ENCODE peak calls at places on chromosomes 11 and 22, in eight cellular contexts. One of them, this sample, is unnamed.

GRCh38 chr11:109858152-109858551 is 235.0 kb upstream of the ZC3H12C start:
- DNase-seq in GM13977: no peak
- DNase-seq in psoas muscle: no peak
- DNase-seq in left colon: no peak
- DNase-seq in naive thymus-derived CD8-positive, alpha-beta T cell: no peak
- DNase-seq in Calu3: no peak
- DNase-seq in activated T-helper 9 cell treated with anti-CD3 and anti-CD28 coated beads, Interleukin-2, amount 50 U/mL, for 16 hours: no peak
- DNase-seq in AG08396: no peak
- DNase-seq in this sample: no peak

GRCh38 chr11:78193806-78194205 is 5.1 kb downstream of the USP35 start:
- DNase-seq in naive thymus-derived CD8-positive, alpha-beta T cell: no peak
- DNase-seq in Calu3: no peak
- DNase-seq in AG08396: no peak
- DNase-seq in psoas muscle: no peak
- DNase-seq in left colon: no peak
- DNase-seq in GM13977: no peak
- DNase-seq in activated T-helper 9 cell treated with anti-CD3 and anti-CD28 coated beads, Interleukin-2, amount 50 U/mL, for 16 hours: no peak
- DNase-seq in this sample: no peak

GRCh38 chr11:72113170-72113808 is 794 bp upstream of the ANAPC15 start:
- DNase-seq in activated T-helper 9 cell treated with anti-CD3 and anti-CD28 coated beads, Interleukin-2, amount 50 U/mL, for 16 hours: no peak
- DNase-seq in left colon: no peak
- DNase-seq in GM13977: no peak
- DNase-seq in Calu3: no peak
- DNase-seq in AG08396: no peak
- DNase-seq in psoas muscle: no peak
- DNase-seq in naive thymus-derived CD8-positive, alpha-beta T cell: no peak
- DNase-seq in this sample: no peak

GRCh38 chr11:117011541-117011908 is 86.7 kb downstream of the SIK3 start:
- DNase-seq in psoas muscle: no peak
- DNase-seq in naive thymus-derived CD8-positive, alpha-beta T cell: no peak
- DNase-seq in activated T-helper 9 cell treated with anti-CD3 and anti-CD28 coated beads, Interleukin-2, amount 50 U/mL, for 16 hours: no peak
- DNase-seq in GM13977: no peak
- DNase-seq in Calu3: no peak
- DNase-seq in AG08396: no peak
- DNase-seq in left colon: no peak
- DNase-seq in this sample: no peak

GRCh38 chr22:23200896-23201295 is 20.6 kb downstream of the BCR start:
- DNase-seq in left colon: no peak
- DNase-seq in GM13977: no peak
- DNase-seq in activated T-helper 9 cell treated with anti-CD3 and anti-CD28 coated beads, Interleukin-2, amount 50 U/mL, for 16 hours: no peak
- DNase-seq in AG08396: no peak
- DNase-seq in Calu3: no peak
- DNase-seq in psoas muscle: no peak
- DNase-seq in naive thymus-derived CD8-positive, alpha-beta T cell: no peak
- DNase-seq in this sample: no peak

GRCh38 chr11:31803813-31804438 is 7.2 kb downstream of the PAX6 start:
- DNase-seq in left colon: no peak
- DNase-seq in GM13977: peak
- DNase-seq in psoas muscle: no peak
- DNase-seq in AG08396: no peak
- DNase-seq in naive thymus-derived CD8-positive, alpha-beta T cell: no peak
- DNase-seq in Calu3: no peak
- DNase-seq in activated T-helper 9 cell treated with anti-CD3 and anti-CD28 coated beads, Interleukin-2, amount 50 U/mL, for 16 hours: no peak
- DNase-seq in this sample: no peak

GRCh38 chr22:40441761-40442364 is 71.5 kb downstream of the SGSM3 start:
- DNase-seq in psoas muscle: no peak
- DNase-seq in GM13977: no peak
- DNase-seq in left colon: no peak
- DNase-seq in activated T-helper 9 cell treated with anti-CD3 and anti-CD28 coated beads, Interleukin-2, amount 50 U/mL, for 16 hours: no peak
- DNase-seq in naive thymus-derived CD8-positive, alpha-beta T cell: no peak
- DNase-seq in Calu3: no peak
- DNase-seq in AG08396: no peak
- DNase-seq in this sample: no peak

GRCh38 chr11:130634981-130635473 is 186.6 kb downstream of the ADAMTS15 start:
- DNase-seq in naive thymus-derived CD8-positive, alpha-beta T cell: no peak
- DNase-seq in psoas muscle: peak
- DNase-seq in activated T-helper 9 cell treated with anti-CD3 and anti-CD28 coated beads, Interleukin-2, amount 50 U/mL, for 16 hours: no peak
- DNase-seq in GM13977: no peak
- DNase-seq in left colon: no peak
- DNase-seq in Calu3: no peak
- DNase-seq in AG08396: no peak
- DNase-seq in this sample: peak

GRCh38 chr11:69280994-69281393 is 13.0 kb upstream of the MYEOV start:
- DNase-seq in naive thymus-derived CD8-positive, alpha-beta T cell: no peak
- DNase-seq in Calu3: peak
- DNase-seq in activated T-helper 9 cell treated with anti-CD3 and anti-CD28 coated beads, Interleukin-2, amount 50 U/mL, for 16 hours: no peak
- DNase-seq in psoas muscle: no peak
- DNase-seq in GM13977: no peak
- DNase-seq in left colon: no peak
- DNase-seq in AG08396: peak
- DNase-seq in this sample: peak

This sample was measured in kidney glomerular epithelial cell.